ENCODE peak calls at places on chromosomes 11 and 22, in four cellular contexts. H, U, Z and C are unnamed samples.

GRCh38 chr22:32339190-32340012 is 18.3 kb upstream of the RFPL3 start:
- DNase-seq in H (no peak), U (no peak), Z (no peak), C (no peak)

GRCh38 chr11:68074584-68075352 is 35.9 kb downstream of the TCIRG1 start:
- DNase-seq in H (no peak), U (no peak), Z (no peak), C (no peak)

GRCh38 chr22:40759294-40759840 is 59.8 kb downstream of the SLC25A17 start:
- DNase-seq in H (no peak), U (no peak), Z (no peak), C (no peak)

GRCh38 chr11:120372296-120372695 is 36.1 kb downstream of the ARHGEF12 start:
- DNase-seq in H (no peak), U (no peak), Z (no peak), C (no peak)

GRCh38 chr11:9613830-9614762 is 40.6 kb downstream of the WEE1 start:
- DNase-seq in H (peak; percentile 84), U (peak; percentile 73), Z (peak; percentile 75), C (peak; percentile 95)

GRCh38 chr22:23098230-23098705 is 27.9 kb downstream of the GNAZ start:
- DNase-seq in H (no peak), U (no peak), Z (no peak), C (no peak)

GRCh38 chr11:130131957-130132850 is 27.4 kb upstream of the ST14 start:
- DNase-seq in H (peak; percentile 72), U (peak; percentile 48), Z (peak; percentile 66), C (peak; percentile 53)

GRCh38 chr11:21180194-21180593 is 510.8 kb downstream of the NELL1 start:
- DNase-seq in H (no peak), U (no peak), Z (no peak), C (no peak)

GRCh38 chr22:33438273-33438672 is 380.1 kb upstream of the SYN3 start:
- DNase-seq in H (peak; percentile 45), U (no peak), Z (peak; percentile 89), C (no peak)

GRCh38 chr22:38069372-38070249 is 12.4 kb downstream of the PICK1 start:
- DNase-seq in H (peak; percentile 19), U (no peak), Z (peak; percentile 29), C (no peak)

GRCh38 chr22:43094085-43094484 is 4.9 kb upstream of the TTLL1 start:
- DNase-seq in H (no peak), U (no peak), Z (peak; percentile 18), C (peak; percentile 94)

GRCh38 chr11:44946268-44946667 is 4.4 kb downstream of the TP53I11 start:
- DNase-seq in H (no peak), U (no peak), Z (no peak), C (no peak)

GRCh38 chr11:40315122-40315521 is 1144.3 kb downstream of the LRRC4C start:
- DNase-seq in H (no peak), U (no peak), Z (no peak), C (no peak)

GRCh38 chr22:36406139-36406538 is 18.4 kb upstream of the MYH9 start:
- DNase-seq in H (no peak), U (no peak), Z (no peak), C (no peak)

GRCh38 chr11:3644817-3645235 is at the start of gene ART1:
- DNase-seq in H (no peak), U (no peak), Z (no peak), C (no peak)
- H2AFZ ChIP-seq in H (no peak within 1 kb of the TSS), U (no peak within 1 kb of the TSS), Z (peak within 1 kb of the TSS; percentile 2), C (no peak within 1 kb of the TSS)

DNA sequence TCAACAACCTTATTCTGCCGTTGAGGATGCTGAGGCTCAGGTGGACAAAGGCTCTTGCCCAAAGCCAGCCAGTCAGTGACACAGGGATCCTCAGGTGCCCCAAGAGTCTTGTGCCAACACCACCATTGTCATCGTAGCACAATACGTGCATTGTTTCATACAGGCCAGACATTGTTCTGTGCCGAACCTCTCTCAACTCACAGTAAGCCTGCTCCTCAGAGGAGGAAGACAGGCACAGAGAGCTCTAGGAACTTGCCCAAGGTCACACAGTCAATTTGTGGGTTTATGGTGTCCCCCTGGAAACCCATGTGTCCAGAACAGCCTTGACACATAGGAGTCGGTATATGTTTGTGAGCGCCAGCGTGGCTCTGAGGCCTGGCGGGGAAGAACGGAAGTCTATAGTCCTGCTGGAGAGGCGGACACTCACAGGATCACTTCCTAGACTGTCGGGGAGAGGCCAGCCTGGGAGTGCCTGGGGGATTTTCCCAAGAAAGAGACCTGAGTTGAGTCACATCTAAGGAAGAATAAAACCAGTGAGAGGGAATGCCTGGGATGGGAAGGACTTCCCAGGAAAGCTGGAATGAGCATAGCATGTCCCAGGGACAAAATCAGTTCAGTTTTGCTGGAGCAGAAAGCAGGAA is 20.2 kb downstream of the LIF start:
- DNase-seq in H (peak; percentile 71), U (no peak), Z (peak; percentile 56), C (no peak)
- H3K9ac ChIP-seq in H (no peak overlapping the region), U (no peak overlapping the region), Z (no peak overlapping the region), C (no peak overlapping the region)

DNA sequence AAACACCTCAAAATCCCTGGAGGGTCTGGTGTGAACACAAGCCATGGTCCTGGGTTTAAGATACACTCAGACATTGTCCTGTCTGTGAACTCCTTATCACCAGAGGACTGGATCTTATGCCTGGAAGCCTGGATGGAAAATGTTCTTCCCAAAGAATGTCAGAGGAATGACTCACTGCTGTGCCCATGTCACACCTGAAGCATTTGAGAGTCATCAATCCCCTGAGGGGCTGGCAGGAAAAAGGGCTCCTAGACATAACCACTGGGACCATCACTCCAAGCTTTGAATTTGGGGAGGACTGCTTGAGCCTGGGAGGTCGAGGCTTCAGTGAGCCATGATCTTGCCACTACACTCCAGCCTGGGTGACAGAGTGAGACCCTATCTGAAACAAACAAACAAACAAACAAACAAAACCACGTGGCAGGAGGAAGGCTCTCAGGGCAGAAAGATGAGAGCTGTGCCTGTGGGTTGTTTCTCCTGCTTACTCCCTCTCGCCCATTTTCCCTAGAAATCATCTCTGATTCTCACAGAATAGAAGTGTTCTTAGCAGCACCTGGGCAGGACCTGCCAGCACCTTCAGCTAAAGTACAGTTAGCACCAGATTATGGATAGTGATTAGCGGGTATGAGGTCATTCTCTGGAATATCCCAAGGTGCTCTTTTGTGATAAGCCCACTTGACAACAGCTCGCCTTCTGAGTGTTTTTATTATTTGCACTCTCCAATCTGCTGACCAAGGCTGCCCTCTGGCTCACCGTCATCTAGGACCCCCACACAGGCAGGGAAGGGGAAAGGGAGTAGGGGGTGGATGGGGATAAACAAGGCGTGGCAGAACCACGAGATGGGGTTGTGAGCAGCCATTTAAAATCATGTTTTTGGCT is 12.0 kb upstream of the PRG2 start:
- DNase-seq in H (no peak), U (no peak), Z (no peak), C (peak; percentile 96)
- H4K91ac ChIP-seq in H (no peak overlapping the region), U (no peak overlapping the region), Z (no peak overlapping the region), C (peak overlapping the region; percentile 18)

GRCh38 chr11:88405853-88406252 is 68.3 kb upstream of the CTSC start:
- DNase-seq in H (no peak), U (no peak), Z (no peak), C (no peak)
- H2AFZ ChIP-seq in H (no peak overlapping the region), U (no peak overlapping the region), Z (no peak overlapping the region), C (no peak overlapping the region)

DNA sequence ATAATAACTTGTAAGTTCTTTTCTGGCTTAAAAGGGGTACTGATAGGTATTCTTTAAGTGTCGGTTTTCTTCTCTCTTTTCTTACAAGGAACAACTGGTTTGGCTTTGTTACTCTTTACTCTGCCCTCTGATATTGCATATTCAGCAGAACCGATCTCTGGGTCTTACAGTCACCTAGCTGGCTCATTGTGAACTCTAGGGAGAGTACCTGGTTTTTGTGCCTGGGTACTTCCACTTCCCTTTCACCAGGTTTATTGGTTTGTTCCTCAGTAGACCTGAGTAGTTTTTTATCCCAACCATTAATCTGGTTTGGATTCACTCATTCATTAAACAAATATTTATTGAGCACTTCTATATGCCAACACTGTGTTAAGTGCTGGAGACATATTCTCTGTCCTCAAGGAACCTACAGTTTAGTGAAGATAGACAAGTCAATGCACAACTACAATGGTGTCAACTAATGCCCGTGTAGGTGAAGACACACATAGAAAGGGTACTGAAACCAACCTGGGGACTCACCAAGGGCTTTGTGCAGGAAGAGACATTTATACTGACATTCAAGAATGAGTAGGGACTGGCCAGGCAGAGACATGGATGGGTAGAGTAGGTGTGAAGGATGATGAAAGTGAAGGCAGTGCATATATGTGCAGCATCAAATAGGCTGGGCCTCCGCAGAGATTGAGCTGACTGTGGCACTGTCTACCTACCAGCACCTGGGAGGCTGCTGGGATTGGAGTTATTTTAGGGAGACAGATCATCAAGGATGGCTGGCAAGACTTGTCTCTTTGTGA is 348.8 kb upstream of the C11orf87 start:
- DNase-seq in H (no peak), U (no peak), Z (no peak), C (no peak)
- H3K9ac ChIP-seq in H (no peak overlapping the region), U (no peak overlapping the region), Z (no peak overlapping the region), C (no peak overlapping the region)

GRCh38 chr11:133545199-133545709 is 13.0 kb upstream of the OPCML start:
- DNase-seq in H (no peak), U (no peak), Z (no peak), C (no peak)

GRCh38 chr11:133536198-133536597 is 3.9 kb upstream of the OPCML start:
- DNase-seq in H (no peak), U (no peak), Z (no peak), C (no peak)

DNA sequence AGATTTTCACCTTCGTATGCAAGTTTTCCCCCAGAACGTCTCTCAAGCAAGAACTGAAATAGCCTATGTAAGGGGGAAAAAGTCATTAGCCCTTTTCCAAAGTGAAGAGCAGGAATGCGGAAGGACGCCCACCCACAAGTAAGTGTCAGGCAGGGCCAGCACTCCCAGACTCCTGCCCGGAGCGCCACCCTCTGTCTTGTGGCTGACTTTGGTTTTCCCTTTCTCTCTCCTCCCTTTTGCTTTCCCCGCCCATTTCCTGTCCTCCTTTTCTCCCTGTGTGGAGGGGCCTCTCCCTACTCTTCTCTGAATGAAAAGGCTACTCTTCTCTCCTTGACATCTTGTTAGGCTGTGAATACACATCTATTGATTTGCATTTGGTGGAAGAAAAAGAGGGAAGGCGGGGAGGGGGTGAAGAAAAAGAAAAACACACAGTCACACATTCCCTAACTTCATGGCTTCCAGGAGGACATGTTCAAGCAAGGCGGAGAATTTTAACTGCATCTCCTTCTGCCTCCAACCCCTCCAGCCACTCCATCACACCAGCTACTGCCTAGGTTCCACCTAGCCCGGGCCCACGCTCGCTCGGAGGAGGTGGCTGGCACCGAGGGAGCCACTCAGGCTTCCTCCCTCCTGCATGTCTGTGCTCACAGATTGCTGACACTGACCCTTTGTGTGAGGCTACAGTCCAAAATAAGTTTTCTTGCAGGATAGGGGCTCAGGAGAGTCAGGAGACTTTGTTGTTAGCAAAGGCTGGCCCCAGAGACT is 9.2 kb upstream of the OPCML start:
- DNase-seq in H (no peak), U (peak; percentile 57), Z (no peak), C (no peak)
- H4K91ac ChIP-seq in H (no peak overlapping the region), U (no peak overlapping the region), Z (no peak overlapping the region), C (peak overlapping the region; percentile 63)

GRCh38 chr11:127610787-127611186 is 610.2 kb upstream of the KIRREL3 start:
- DNase-seq in H (no peak), U (no peak), Z (no peak), C (no peak)

GRCh38 chr11:127616171-127616570 is 615.6 kb upstream of the KIRREL3 start:
- DNase-seq in H (no peak), U (no peak), Z (no peak), C (no peak)

GRCh38 chr11:127609025-127609788 is 608.6 kb upstream of the KIRREL3 start:
- DNase-seq in H (no peak), U (no peak), Z (no peak), C (no peak)

DNA sequence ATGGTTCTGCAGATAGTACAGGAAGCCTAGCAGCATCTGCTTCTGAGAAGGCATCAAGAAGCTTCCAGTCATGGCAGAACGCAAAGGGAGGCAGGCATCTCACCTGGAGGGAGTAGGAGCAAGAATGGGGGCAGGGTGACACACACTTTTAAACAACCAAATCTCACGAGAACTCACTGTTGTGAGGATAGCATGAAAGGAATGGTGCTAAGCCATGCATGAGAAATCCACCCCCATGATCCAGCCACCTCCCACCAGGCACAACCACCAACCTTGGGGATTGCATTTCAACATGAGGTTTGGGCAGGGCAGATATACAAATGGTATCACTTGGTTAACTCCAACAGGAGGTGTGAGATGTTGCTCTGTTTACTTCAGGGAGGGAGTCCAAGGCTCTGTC is 612.0 kb upstream of the KIRREL3 start:
- DNase-seq in H (no peak), U (no peak), Z (no peak), C (no peak)
- H2AFZ ChIP-seq in H (no peak overlapping the region), U (no peak overlapping the region), Z (no peak overlapping the region), C (no peak overlapping the region)